ENCODE peak calls at places on chromosomes 13 and 19, in seven cellular contexts. One of them, this sample, is unnamed.

GRCh38 chr19:9847087-9847671 is 12.1 kb downstream of the PIN1 start:
- DNase-seq in aorta: peak
- DNase-seq in neuronal stem cell: no peak
- DNase-seq in NCI-H1105: no peak
- DNase-seq in tibial nerve: no peak
- DNase-seq in Peyer's patch: no peak
- DNase-seq in astrocyte of the hippocampus: peak
- DNase-seq in this sample: peak

GRCh38 chr19:42433503-42434260 is 6.5 kb upstream of the LIPE start:
- DNase-seq in aorta: peak
- DNase-seq in neuronal stem cell: peak
- DNase-seq in NCI-H1105: no peak
- DNase-seq in tibial nerve: peak
- DNase-seq in Peyer's patch: peak
- DNase-seq in astrocyte of the hippocampus: peak
- DNase-seq in this sample: no peak

GRCh38 chr13:74771964-74772363 is 637.8 kb upstream of the KLF12 start:
- DNase-seq in aorta: no peak
- DNase-seq in neuronal stem cell: no peak
- DNase-seq in NCI-H1105: no peak
- DNase-seq in tibial nerve: no peak
- DNase-seq in Peyer's patch: no peak
- DNase-seq in astrocyte of the hippocampus: peak
- DNase-seq in this sample: peak

GRCh38 chr13:89925107-89925506 is 1422.4 kb upstream of the MIR17HG start:
- DNase-seq in aorta: no peak
- DNase-seq in neuronal stem cell: peak
- DNase-seq in NCI-H1105: peak
- DNase-seq in tibial nerve: no peak
- DNase-seq in Peyer's patch: no peak
- DNase-seq in astrocyte of the hippocampus: peak
- DNase-seq in this sample: no peak

GRCh38 chr19:49924004-49924880 is 4.8 kb upstream of the ATF5 start:
- DNase-seq in aorta: no peak
- DNase-seq in neuronal stem cell: no peak
- DNase-seq in NCI-H1105: no peak
- DNase-seq in tibial nerve: no peak
- DNase-seq in Peyer's patch: no peak
- DNase-seq in astrocyte of the hippocampus: no peak
- DNase-seq in this sample: no peak

GRCh38 chr13:26075498-26075897 is 23.7 kb upstream of the SHISA2 start:
- DNase-seq in aorta: no peak
- DNase-seq in neuronal stem cell: no peak
- DNase-seq in NCI-H1105: no peak
- DNase-seq in tibial nerve: no peak
- DNase-seq in Peyer's patch: no peak
- DNase-seq in astrocyte of the hippocampus: no peak
- DNase-seq in this sample: no peak

GRCh38 chr13:43874512-43875092 is 4.9 kb downstream of the CCDC122 start:
- DNase-seq in aorta: no peak
- DNase-seq in neuronal stem cell: no peak
- DNase-seq in NCI-H1105: no peak
- DNase-seq in tibial nerve: no peak
- DNase-seq in Peyer's patch: no peak
- DNase-seq in astrocyte of the hippocampus: peak
- DNase-seq in this sample: no peak

GRCh38 chr19:46608581-46609345 is 7.6 kb downstream of the CALM3 start:
- DNase-seq in aorta: peak
- DNase-seq in neuronal stem cell: no peak
- DNase-seq in NCI-H1105: no peak
- DNase-seq in tibial nerve: peak
- DNase-seq in Peyer's patch: no peak
- DNase-seq in astrocyte of the hippocampus: no peak
- DNase-seq in this sample: no peak

GRCh38 chr19:485583-486236 is 10.6 kb upstream of the MADCAM1 start:
- DNase-seq in aorta: no peak
- DNase-seq in neuronal stem cell: peak
- DNase-seq in NCI-H1105: peak
- DNase-seq in tibial nerve: peak
- DNase-seq in Peyer's patch: no peak
- DNase-seq in astrocyte of the hippocampus: peak
- DNase-seq in this sample: peak

GRCh38 chr19:34500656-34501120 is 19.1 kb downstream of the WTIP start:
- DNase-seq in aorta: peak
- DNase-seq in neuronal stem cell: no peak
- DNase-seq in NCI-H1105: no peak
- DNase-seq in tibial nerve: no peak
- DNase-seq in Peyer's patch: no peak
- DNase-seq in astrocyte of the hippocampus: no peak
- DNase-seq in this sample: no peak

GRCh38 chr19:52603558-52604207 is 33.6 kb downstream of the ZNF701 start:
- DNase-seq in aorta: no peak
- DNase-seq in neuronal stem cell: no peak
- DNase-seq in NCI-H1105: no peak
- DNase-seq in tibial nerve: no peak
- DNase-seq in Peyer's patch: no peak
- DNase-seq in astrocyte of the hippocampus: no peak
- DNase-seq in this sample: peak

GRCh38 chr13:110885966-110886365 is 28.9 kb downstream of the ANKRD10 start:
- DNase-seq in aorta: no peak
- DNase-seq in neuronal stem cell: no peak
- DNase-seq in NCI-H1105: no peak
- DNase-seq in tibial nerve: no peak
- DNase-seq in Peyer's patch: no peak
- DNase-seq in astrocyte of the hippocampus: no peak
- DNase-seq in this sample: no peak

GRCh38 chr19:18469245-18470107 is 31.5 kb upstream of the ISYNA1 start:
- DNase-seq in aorta: peak
- DNase-seq in neuronal stem cell: no peak
- DNase-seq in NCI-H1105: peak
- DNase-seq in tibial nerve: peak
- DNase-seq in Peyer's patch: peak
- DNase-seq in astrocyte of the hippocampus: peak
- DNase-seq in this sample: no peak

GRCh38 chr19:5664515-5664914 is 15.8 kb downstream of the MICOS13 start:
- DNase-seq in aorta: no peak
- DNase-seq in neuronal stem cell: no peak
- DNase-seq in NCI-H1105: no peak
- DNase-seq in tibial nerve: no peak
- DNase-seq in Peyer's patch: no peak
- DNase-seq in astrocyte of the hippocampus: no peak
- DNase-seq in this sample: no peak

GRCh38 chr13:99970761-99971575 is 599 bp downstream of the ZIC5 start:
- DNase-seq in aorta: no peak
- DNase-seq in neuronal stem cell: no peak
- DNase-seq in NCI-H1105: no peak
- DNase-seq in tibial nerve: no peak
- DNase-seq in Peyer's patch: no peak
- DNase-seq in astrocyte of the hippocampus: peak
- DNase-seq in this sample: no peak

GRCh38 chr19:6777434-6777833 is 4.9 kb downstream of the VAV1 start:
- DNase-seq in aorta: no peak
- DNase-seq in neuronal stem cell: no peak
- DNase-seq in NCI-H1105: no peak
- DNase-seq in tibial nerve: no peak
- DNase-seq in Peyer's patch: no peak
- DNase-seq in astrocyte of the hippocampus: no peak
- DNase-seq in this sample: no peak

GRCh38 chr19:44657211-44657921 is 13.7 kb downstream of the PVR start:
- DNase-seq in aorta: peak
- DNase-seq in neuronal stem cell: peak
- DNase-seq in NCI-H1105: peak
- DNase-seq in tibial nerve: peak
- DNase-seq in Peyer's patch: peak
- DNase-seq in astrocyte of the hippocampus: peak
- DNase-seq in this sample: no peak

GRCh38 chr13:76470991-76471390 is 415.2 kb downstream of the KCTD12 start:
- DNase-seq in aorta: no peak
- DNase-seq in neuronal stem cell: no peak
- DNase-seq in NCI-H1105: no peak
- DNase-seq in tibial nerve: no peak
- DNase-seq in Peyer's patch: no peak
- DNase-seq in astrocyte of the hippocampus: no peak
- DNase-seq in this sample: no peak

GRCh38 chr19:35267818-35268545 is 780 bp upstream of the USF2 start:
- DNase-seq in aorta: peak
- DNase-seq in neuronal stem cell: peak
- DNase-seq in NCI-H1105: peak
- DNase-seq in tibial nerve: peak
- DNase-seq in Peyer's patch: peak
- DNase-seq in astrocyte of the hippocampus: peak
- DNase-seq in this sample: peak

GRCh38 chr13:32264407-32264806 is 50.8 kb downstream of the ZAR1L start:
- DNase-seq in aorta: peak
- DNase-seq in neuronal stem cell: no peak
- DNase-seq in NCI-H1105: no peak
- DNase-seq in tibial nerve: peak
- DNase-seq in Peyer's patch: no peak
- DNase-seq in astrocyte of the hippocampus: peak
- DNase-seq in this sample: peak

GRCh38 chr19:35828694-35829301 is 16.2 kb upstream of the PRODH2 start:
- DNase-seq in aorta: no peak
- DNase-seq in neuronal stem cell: peak
- DNase-seq in NCI-H1105: no peak
- DNase-seq in tibial nerve: no peak
- DNase-seq in Peyer's patch: no peak
- DNase-seq in astrocyte of the hippocampus: peak
- DNase-seq in this sample: peak

GRCh38 chr13:37360556-37360955 is 238.0 kb downstream of the POSTN start:
- DNase-seq in aorta: no peak
- DNase-seq in neuronal stem cell: no peak
- DNase-seq in NCI-H1105: no peak
- DNase-seq in tibial nerve: no peak
- DNase-seq in Peyer's patch: no peak
- DNase-seq in astrocyte of the hippocampus: no peak
- DNase-seq in this sample: no peak